ENCODE peak calls at places on chromosomes 7 and 10, in six cellular contexts. X is IMR-90, W is trophoblast cell, L is mesendoderm, N is neuronal stem cell, F is H1. M is an unnamed sample.
A peak's percentile ranks its signal among the peaks of the same experiment; 100 is the strongest.

GRCh38 chr7:35251606-35252310 is 2.1 kb downstream of the TBX20 start:
- DNase-seq in N (no peak), X (no peak), L (peak; percentile 31), F (peak; percentile 46), W (no peak), M (no peak)

GRCh38 chr10:46525824-46526681 is 30.4 kb downstream of the GPRIN2 start:
- DNase-seq in N (no peak), F (no peak), W (no peak), L (peak; percentile 49), X (peak; percentile 30), M (no peak)

GRCh38 chr7:2129376-2130375 is 103.1 kb downstream of the MAD1L1 start:
- DNase-seq in X (no peak), L (no peak), N (no peak), F (no peak), W (no peak), M (no peak)

GRCh38 chr7:70696139-70696782 is 435.7 kb upstream of the GALNT17 start:
- DNase-seq in X (peak; percentile 52), L (peak; percentile 31), F (no peak), N (peak; percentile 24), W (no peak), M (no peak)

GRCh38 chr10:47165168-47165710 is 134.8 kb upstream of the GDF10 start:
- DNase-seq in F (no peak), L (no peak), X (no peak), W (peak; percentile 28), N (no peak), M (no peak)

GRCh38 chr10:104301907-104302690 is 33.1 kb downstream of the GSTO2 start:
- DNase-seq in N (no peak), L (no peak), F (no peak), W (no peak), X (peak; percentile 40), M (no peak)

GRCh38 chr7:93203496-93203895 is 22.8 kb downstream of the HEPACAM2 start:
- DNase-seq in N (no peak), W (no peak), X (no peak), F (no peak), L (no peak), M (no peak)

GRCh38 chr7:55188590-55189446 is 170.0 kb downstream of the EGFR start:
- DNase-seq in W (peak; percentile 33), F (peak; percentile 42), L (no peak), N (no peak), X (no peak), M (no peak)

DNA sequence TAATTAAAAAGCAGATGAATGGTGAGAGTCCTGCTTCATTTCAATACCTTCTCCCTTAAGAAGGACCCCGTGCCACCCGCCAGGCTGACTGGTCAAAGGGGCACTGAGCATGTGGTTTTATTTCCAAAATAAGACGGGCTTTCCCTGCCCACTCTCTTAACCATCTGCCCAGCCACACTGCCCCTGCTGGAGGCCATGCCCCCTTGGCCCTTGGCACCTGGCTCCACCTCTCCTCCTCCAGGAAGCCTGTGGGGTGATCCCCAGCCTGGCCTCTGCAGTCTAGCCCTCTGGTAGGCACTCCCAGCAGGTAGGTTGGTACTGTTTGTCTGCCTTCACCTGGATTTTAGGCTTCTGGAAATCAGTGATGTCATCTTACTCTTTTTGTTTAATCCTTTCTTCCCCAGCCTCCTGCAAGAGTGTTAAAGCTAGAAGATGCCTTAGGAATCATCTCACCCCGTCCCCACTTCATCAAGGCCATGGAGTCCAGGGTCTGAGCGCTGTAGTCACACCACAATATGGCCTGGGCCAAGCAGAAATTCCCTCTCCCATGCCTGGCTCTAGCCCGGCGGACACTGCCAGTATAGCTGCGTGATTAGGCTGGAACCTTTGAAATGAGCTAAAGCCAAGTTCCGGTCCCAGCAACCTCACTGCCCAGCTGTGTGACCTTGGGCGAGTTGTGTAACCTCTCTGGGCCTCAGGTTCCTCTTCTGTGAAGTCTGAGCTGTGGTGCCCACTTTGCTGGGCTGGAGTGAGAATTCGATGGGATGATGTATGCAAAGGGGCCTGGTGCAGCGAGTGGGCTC is 118.2 kb downstream of the ZMIZ1 start:
- DNase-seq in L (no peak), F (no peak), W (no peak), X (no peak), N (no peak), M (no peak)
- H3K4ac ChIP-seq in L (no peak overlapping the region), F (no peak overlapping the region), W (no peak overlapping the region), X (peak overlapping the region; percentile 13), N (no peak overlapping the region), M (no peak overlapping the region)

GRCh38 chr10:97713351-97713827 is at the start of gene MARVELD1:
- DNase-seq in X (peak; percentile 77), L (peak; percentile 91), W (peak; percentile 43), F (peak; percentile 76), N (peak; percentile 59), M (peak; percentile 88)

GRCh38 chr10:97717627-97718026 is 4.1 kb downstream of the MARVELD1 start:
- DNase-seq in L (no peak), X (no peak), N (no peak), F (no peak), W (peak; percentile 45), M (no peak)

GRCh38 chr10:97714401-97715258 is 1.1 kb downstream of the MARVELD1 start:
- DNase-seq in W (peak; percentile 78), F (peak; percentile 84), N (no peak), X (peak; percentile 71), L (peak; percentile 92), M (peak; percentile 86)

GRCh38 chr10:97713828-97714400 is 384 bp downstream of the MARVELD1 start:
- DNase-seq in F (peak; percentile 76), X (peak; percentile 74), W (peak; percentile 69), N (peak; percentile 68), L (peak; percentile 91), M (peak; percentile 77)

DNA sequence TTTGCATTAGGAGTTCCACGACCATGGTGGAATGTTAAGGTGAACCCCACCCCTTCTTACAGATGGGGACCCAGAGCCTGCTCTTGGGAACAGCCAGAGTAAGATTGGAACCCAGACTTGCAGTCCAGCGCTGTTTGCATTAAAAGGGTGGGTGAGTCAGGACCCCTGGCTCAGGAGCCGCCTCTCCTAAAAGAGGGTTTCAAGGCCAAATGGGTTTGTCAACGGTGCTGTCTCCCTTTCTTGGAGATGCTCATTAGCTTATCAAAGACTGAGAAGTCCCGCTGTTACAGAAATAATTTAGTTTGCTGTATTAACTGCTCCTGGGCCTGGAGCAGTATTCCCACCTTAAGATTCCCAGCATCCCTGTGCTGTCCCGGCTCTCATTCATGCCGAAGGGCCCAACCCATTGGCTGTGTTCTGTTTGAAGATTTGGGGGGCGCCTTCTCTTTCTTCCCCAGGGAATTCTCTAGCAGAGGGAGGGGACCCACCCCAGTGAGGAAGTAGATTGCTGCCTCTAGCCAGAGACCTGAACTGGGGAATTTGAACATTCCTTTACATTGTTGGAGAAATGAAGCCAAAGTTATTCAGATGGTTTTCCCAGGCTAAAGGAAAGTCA is 1.8 kb downstream of the MARVELD1 start:
- DNase-seq in N (no peak), W (no peak), F (no peak), L (peak; percentile 40), X (no peak), M (peak; percentile 44)
- H3K4ac ChIP-seq in N (no peak overlapping the region), W (peak overlapping the region; percentile 15), F (no peak overlapping the region), L (peak overlapping the region; percentile 86), X (peak overlapping the region; percentile 95), M (no peak overlapping the region)

GRCh38 chr7:134820295-134820694 is 40.9 kb downstream of the CALD1 start:
- DNase-seq in F (no peak), N (no peak), X (no peak), L (no peak), W (no peak), M (no peak)

GRCh38 chr7:134819401-134819800 is 40.0 kb downstream of the CALD1 start:
- DNase-seq in L (no peak), N (no peak), F (no peak), W (no peak), X (no peak), M (no peak)

GRCh38 chr7:134814730-134815364 is 35.4 kb downstream of the CALD1 start:
- DNase-seq in X (no peak), N (no peak), L (no peak), F (no peak), W (no peak), M (no peak)

GRCh38 chr7:134820778-134821177 is 41.3 kb downstream of the CALD1 start:
- DNase-seq in X (no peak), N (no peak), W (no peak), L (no peak), F (no peak), M (no peak)

DNA sequence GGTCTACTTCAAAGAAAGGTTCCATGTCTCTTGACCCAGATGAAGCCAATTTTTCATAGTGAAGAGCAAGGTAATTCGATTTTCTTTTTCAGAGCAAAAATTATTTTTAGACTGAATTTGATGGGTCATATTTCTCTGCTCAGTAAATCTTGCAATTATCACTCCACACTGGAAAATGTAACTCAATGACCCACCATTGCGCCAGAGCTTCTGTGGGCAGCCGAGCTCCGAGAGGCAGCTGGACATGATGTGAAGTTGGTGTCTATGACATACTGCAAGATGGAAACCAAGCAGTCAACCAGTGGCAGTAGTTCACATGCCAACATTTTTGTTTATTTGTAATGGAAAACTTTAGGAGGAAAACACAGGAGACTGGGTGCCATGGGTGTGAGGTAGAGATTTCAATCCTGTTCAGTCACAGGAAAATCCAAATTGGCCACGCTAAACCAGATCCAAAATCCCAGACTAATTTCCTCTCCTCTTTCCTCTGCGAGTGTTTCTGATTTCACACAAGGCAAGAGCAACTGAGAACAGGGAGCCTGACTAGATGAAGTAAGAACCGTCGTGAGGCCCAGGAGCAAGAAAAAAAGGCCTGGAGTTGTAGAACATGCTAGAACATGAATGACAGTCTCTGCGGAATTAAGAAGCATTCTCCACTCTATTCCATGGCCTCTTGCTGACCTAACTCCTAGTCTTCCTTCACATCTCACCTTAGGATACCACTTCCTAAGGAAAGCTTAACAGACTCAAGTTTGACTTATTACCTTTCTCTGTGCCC is 39.3 kb downstream of the CALD1 start:
- DNase-seq in N (no peak), X (no peak), L (no peak), W (no peak), F (no peak), M (no peak)
- H3K4ac ChIP-seq in N (no peak overlapping the region), X (no peak overlapping the region), L (no peak overlapping the region), W (peak overlapping the region; percentile 40), F (no peak overlapping the region), M (no peak overlapping the region)

GRCh38 chr7:47659664-47660462 is 78.0 kb upstream of the TNS3 start:
- DNase-seq in L (no peak), W (no peak), F (no peak), N (no peak), X (no peak), M (no peak)

GRCh38 chr7:47657126-47657525 is 75.2 kb upstream of the TNS3 start:
- DNase-seq in N (no peak), X (no peak), L (no peak), F (no peak), W (no peak), M (no peak)

GRCh38 chr7:47661051-47661714 is 79.3 kb upstream of the TNS3 start:
- DNase-seq in N (no peak), W (no peak), L (no peak), F (no peak), X (no peak), M (no peak)

GRCh38 chr7:47663239-47663638 is 81.3 kb upstream of the TNS3 start:
- DNase-seq in W (no peak), N (no peak), F (no peak), X (no peak), L (no peak), M (no peak)

DNA sequence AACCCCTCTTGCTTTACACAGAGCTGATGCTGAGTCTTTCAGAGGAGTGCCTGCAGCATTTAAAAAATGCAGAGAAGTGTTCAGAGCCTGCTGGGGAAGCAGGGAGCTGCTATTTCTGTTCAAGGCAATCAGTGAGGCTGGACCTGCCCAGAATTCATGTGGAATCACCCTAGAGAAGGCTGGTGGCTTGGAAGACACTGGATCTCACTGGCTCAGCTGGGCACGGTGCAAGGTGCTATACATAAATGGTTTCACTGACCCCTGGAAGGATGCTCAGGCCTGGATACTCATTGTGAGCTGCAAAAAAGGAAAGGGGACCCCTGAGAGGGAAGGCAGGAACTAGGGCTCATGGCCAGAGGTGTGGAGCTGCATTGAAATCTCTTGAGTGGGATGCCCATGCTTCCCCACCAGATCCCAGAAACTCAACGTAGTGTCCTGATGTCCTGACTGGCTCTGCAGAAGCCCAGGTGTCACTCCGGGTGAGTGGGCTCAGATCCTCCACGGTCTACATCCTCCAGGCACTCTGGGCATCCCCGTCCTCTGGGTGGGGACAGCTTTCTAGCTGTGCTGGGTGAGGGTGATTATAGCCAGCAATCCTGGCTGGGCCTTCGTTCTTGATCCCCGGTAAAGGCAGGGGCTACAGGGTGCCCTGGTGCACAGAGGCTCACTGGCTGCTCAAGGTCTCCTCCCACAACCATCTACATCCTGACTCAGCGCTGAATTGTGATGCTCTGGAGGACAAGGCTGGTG is 77.2 kb upstream of the TNS3 start:
- DNase-seq in F (no peak), L (no peak), X (no peak), N (no peak), W (no peak), M (no peak)
- H3K4ac ChIP-seq in F (no peak overlapping the region), L (no peak overlapping the region), X (peak overlapping the region; percentile 71), N (peak overlapping the region; percentile 68), W (no peak overlapping the region), M (no peak overlapping the region)